ENCODE peak calls at places on chromosomes 16 and 17, in nine cellular contexts. L is activated T-cell treated with anti-CD3 and anti-CD28 coated beads, Interleukin-2, amount 50 U/mL, for 24 hours; D is progenitor cell of endocrine pancreas; Y is stimulated activated CD4-positive, alpha-beta T cell treated with anti-CD3 and anti-CD28 coated beads, Interleukin-1b, Interleukin-23, amount 100 ng/mL, for 24 hours; I is NCI-H460; R is posterior cingulate gyrus; N is left ventricle myocardium superior; K is astrocyte of the spinal cord; W is T-helper 9 cell. V is an unnamed sample.

GRCh38 chr16:25158401-25158800 is 46.9 kb downstream of the LCMT1 start:
- DNase-seq in K (no peak), L (no peak), W (no peak), I (no peak), Y (no peak), D (no peak), N (no peak), R (no peak), V (no peak)

GRCh38 chr16:67773569-67774456 is 32.5 kb downstream of the RANBP10 start:
- DNase-seq in R (no peak), N (no peak), I (no peak), Y (no peak), K (no peak), L (no peak), W (no peak), D (no peak), V (no peak)

GRCh38 chr16:49399594-49400364 is 26.2 kb downstream of the C16orf78 start:
- DNase-seq in W (no peak), I (no peak), L (no peak), Y (no peak), D (no peak), R (no peak), K (no peak), N (no peak), V (no peak)

GRCh38 chr16:19017179-19017578 is 33.4 kb downstream of the TMC7 start:
- DNase-seq in N (no peak), Y (no peak), K (no peak), I (no peak), W (no peak), D (no peak), R (no peak), L (no peak), V (no peak)

GRCh38 chr16:50252082-50252611 is 14.2 kb upstream of the ADCY7 start:
- DNase-seq in R (peak; percentile 36), Y (no peak), I (no peak), L (no peak), D (no peak), N (no peak), K (no peak), W (no peak), V (no peak)

GRCh38 chr17:41678411-41678906 is 10.2 kb upstream of the EIF1 start:
- DNase-seq in D (no peak), R (no peak), N (no peak), L (no peak), W (no peak), I (peak; percentile 82), K (peak; percentile 29), Y (no peak), V (no peak)

GRCh38 chr16:80407265-80407987 is 133.4 kb upstream of the DYNLRB2 start:
- DNase-seq in D (no peak), I (no peak), N (no peak), R (no peak), Y (no peak), W (no peak), L (no peak), K (no peak), V (no peak)

GRCh38 chr16:5228369-5228768 is 130.8 kb upstream of the EEF2KMT start:
- DNase-seq in L (no peak), I (no peak), W (no peak), K (no peak), D (peak; percentile 14), Y (no peak), R (no peak), N (no peak), V (no peak)

GRCh38 chr16:29192329-29193247 is 207.7 kb downstream of the LAT start:
- DNase-seq in R (no peak), I (no peak), K (no peak), L (peak; percentile 26), Y (no peak), W (no peak), D (no peak), N (no peak), V (no peak)

GRCh38 chr17:66432996-66433556 is 130.7 kb downstream of the PRKCA start:
- DNase-seq in N (no peak), R (no peak), I (no peak), L (no peak), D (no peak), K (peak; percentile 56), Y (no peak), W (no peak), V (no peak)

GRCh38 chr16:70750893-70751467 is 50.0 kb downstream of the VAC14 start:
- DNase-seq in D (no peak), N (peak; percentile 81), L (no peak), W (no peak), I (no peak), R (no peak), K (peak; percentile 97), Y (no peak), V (no peak)

GRCh38 chr16:20369452-20370054 is 17.0 kb upstream of the UMOD start:
- DNase-seq in Y (no peak), W (no peak), R (no peak), D (no peak), L (no peak), N (no peak), K (no peak), I (no peak), V (no peak)

GRCh38 chr17:42227849-42228696 is 33.8 kb upstream of the GHDC start:
- DNase-seq in N (no peak), Y (no peak), I (no peak), D (no peak), R (no peak), L (no peak), W (no peak), K (no peak), V (no peak)

GRCh38 chr17:61457226-61457983 is 5.2 kb downstream of the TBX4 start:
- DNase-seq in W (no peak), L (no peak), R (no peak), Y (no peak), D (no peak), K (no peak), N (no peak), I (no peak), V (no peak)

GRCh38 chr17:3885970-3886369 is 6.9 kb downstream of the CAMKK1 start:
- DNase-seq in W (no peak), K (peak; percentile 82), Y (no peak), I (peak; percentile 9), D (no peak), L (no peak), N (no peak), R (no peak), V (no peak)

GRCh38 chr16:12539185-12539929 is 264.3 kb downstream of the CPPED1 start:
- DNase-seq in D (no peak), K (peak; percentile 63), I (no peak), Y (no peak), W (no peak), L (no peak), R (no peak), N (no peak), V (peak; percentile 18)

GRCh38 chr17:49836111-49837030 is 11.5 kb downstream of the TAC4 start:
- DNase-seq in K (peak; percentile 56), L (no peak), D (no peak), I (no peak), R (no peak), N (no peak), Y (no peak), W (no peak), V (no peak)

GRCh38 chr17:57534863-57535651 is 210.0 kb downstream of the CCDC182 start:
- DNase-seq in N (no peak), W (no peak), I (no peak), Y (no peak), L (no peak), D (no peak), K (no peak), R (no peak), V (peak; percentile 58)

GRCh38 chr16:58265480-58266052 is 29.3 kb downstream of the PRSS54 start:
- DNase-seq in Y (no peak), D (no peak), L (no peak), W (no peak), R (no peak), I (no peak), N (no peak), K (no peak), V (no peak)

GRCh38 chr16:17301593-17302135 is 169.1 kb downstream of the XYLT1 start:
- DNase-seq in L (no peak), W (no peak), N (no peak), Y (no peak), R (no peak), I (no peak), K (no peak), D (no peak), V (no peak)

GRCh38 chr16:49698416-49698815 is 157.5 kb downstream of the ZNF423 start:
- DNase-seq in W (no peak), I (no peak), N (peak; percentile 69), L (no peak), R (no peak), K (no peak), D (no peak), Y (no peak), V (no peak)

GRCh38 chr17:3474212-3474611 is 1.6 kb upstream of the ASPA start:
- DNase-seq in Y (no peak), L (no peak), R (no peak), K (no peak), D (no peak), N (no peak), I (peak; percentile 12), W (no peak), V (no peak)

GRCh38 chr16:54335230-54335629 is 48.6 kb upstream of the IRX3 start:
- DNase-seq in W (no peak), I (no peak), D (no peak), K (no peak), R (no peak), Y (no peak), N (no peak), L (no peak), V (no peak)

GRCh38 chr17:69434164-69434579 is 19.7 kb downstream of the MAP2K6 start:
- DNase-seq in L (no peak), Y (no peak), K (peak; percentile 32), D (no peak), R (no peak), I (no peak), W (no peak), N (no peak), V (no peak)

GRCh38 chr16:53734908-53735307 is 31.0 kb downstream of the FTO start:
- DNase-seq in K (no peak), D (no peak), N (no peak), I (no peak), L (no peak), Y (no peak), W (no peak), R (no peak), V (no peak)

GRCh38 chr17:77160032-77160876 is 19.5 kb downstream of the SEC14L1 start:
- DNase-seq in L (no peak), K (no peak), D (no peak), Y (no peak), R (no peak), W (no peak), N (no peak), I (no peak), V (no peak)

GRCh38 chr16:29306953-29307597 is 99.4 kb downstream of the NPIPB11 start:
- DNase-seq in W (no peak), N (no peak), K (peak; percentile 25), D (no peak), L (no peak), Y (no peak), R (no peak), I (no peak), V (no peak)

GRCh38 chr17:61803216-61803615 is 60.1 kb downstream of the BRIP1 start:
- DNase-seq in L (no peak), R (no peak), K (no peak), Y (no peak), W (no peak), N (no peak), D (no peak), I (no peak), V (no peak)

GRCh38 chr17:62098623-62099231 is 33.6 kb upstream of the MED13 start:
- DNase-seq in Y (no peak), R (no peak), K (no peak), D (no peak), N (no peak), W (no peak), L (no peak), I (no peak), V (no peak)